ENCODE peak calls at places on chromosomes 7 and 10, in nine cellular contexts. G, I, M, Y, P, B, C, K and X are unnamed samples.

GRCh38 chr10:132101529-132101928 is 35.8 kb downstream of the JAKMIP3 start:
- DNase-seq in B (no peak), M (no peak), Y (no peak), P (no peak), I (no peak), K (no peak), G (no peak), C (no peak), X (no peak)

GRCh38 chr7:26062240-26062603 is 89.8 kb upstream of the NFE2L3 start:
- DNase-seq in B (no peak), C (no peak), K (no peak), I (no peak), G (no peak), M (no peak), Y (no peak), P (no peak), X (no peak)

GRCh38 chr7:29987821-29988317 is 1.7 kb downstream of the SCRN1 start:
- DNase-seq in B (peak), C (no peak), M (peak), Y (no peak), I (no peak), K (peak), G (no peak), P (no peak), X (peak)

GRCh38 chr10:78203915-78204818 is 170.5 kb downstream of the RPS24 start:
- DNase-seq in B (no peak), G (no peak), P (no peak), K (no peak), Y (no peak), I (no peak), M (no peak), C (no peak), X (no peak)

GRCh38 chr10:132396495-132397035 is 435 bp upstream of the PWWP2B start:
- DNase-seq in K (no peak), I (peak), M (peak), C (peak), Y (peak), B (no peak), G (peak), P (peak), X (no peak)

GRCh38 chr10:19843487-19843886 is 27.3 kb downstream of the PLXDC2 start:
- DNase-seq in M (no peak), C (no peak), G (no peak), B (no peak), Y (no peak), K (no peak), I (no peak), P (no peak), X (no peak)

GRCh38 chr7:156927571-156928405 is 21.7 kb upstream of the NOM1 start:
- DNase-seq in M (no peak), B (no peak), I (no peak), C (no peak), K (no peak), G (no peak), P (no peak), Y (no peak), X (peak)

GRCh38 chr7:112132123-112132694 is 74.0 kb downstream of the DOCK4 start:
- DNase-seq in B (no peak), P (no peak), Y (no peak), M (no peak), K (no peak), I (no peak), C (no peak), G (no peak), X (no peak)

GRCh38 chr10:129339841-129340240 is 127.2 kb upstream of the MGMT start:
- DNase-seq in P (no peak), I (no peak), K (no peak), B (no peak), Y (no peak), G (no peak), C (no peak), M (no peak), X (no peak)

GRCh38 chr7:100897111-100897608 is 1.5 kb upstream of the ACHE start:
- DNase-seq in K (no peak), I (peak), M (peak), P (peak), C (no peak), Y (peak), G (peak), B (peak), X (no peak)

GRCh38 chr10:75593690-75594556 is 162.5 kb downstream of the LRMDA start:
- DNase-seq in C (no peak), K (no peak), B (no peak), I (no peak), G (no peak), P (no peak), M (no peak), Y (no peak), X (no peak)

GRCh38 chr7:46393142-46393541 is 472.1 kb upstream of the IGFBP3 start:
- DNase-seq in I (no peak), K (peak), C (no peak), M (no peak), B (no peak), P (no peak), G (no peak), Y (no peak), X (no peak)

GRCh38 chr7:2038876-2039728 is 193.6 kb downstream of the MAD1L1 start:
- DNase-seq in M (peak), I (peak), G (no peak), P (no peak), Y (no peak), C (no peak), K (no peak), B (no peak), X (no peak)